ENCODE peak calls at places on chromosomes 2 and 18, in eight cellular contexts. One of them, this sample, is unnamed.

GRCh38 chr2:240060977-240061591 is 7.8 kb upstream of the OR6B3 start:
- DNase-seq in K562: peak
- DNase-seq in prostate gland: peak
- DNase-seq in A549: peak
- DNase-seq in transverse colon: peak
- DNase-seq in stomach: no peak
- DNase-seq in IMR-90: peak
- DNase-seq in uterus: no peak
- DNase-seq in this sample: no peak

GRCh38 chr18:10270160-10270571 is 184.3 kb upstream of the APCDD1 start:
- DNase-seq in K562: no peak
- DNase-seq in prostate gland: no peak
- DNase-seq in A549: no peak
- DNase-seq in transverse colon: no peak
- DNase-seq in stomach: peak
- DNase-seq in IMR-90: peak
- DNase-seq in uterus: peak
- DNase-seq in this sample: no peak

GRCh38 chr2:20806286-20806685 is 16.6 kb downstream of the LDAH start:
- DNase-seq in K562: no peak
- DNase-seq in prostate gland: no peak
- DNase-seq in A549: no peak
- DNase-seq in transverse colon: no peak
- DNase-seq in stomach: no peak
- DNase-seq in IMR-90: no peak
- DNase-seq in uterus: no peak
- DNase-seq in this sample: no peak

GRCh38 chr18:24695168-24695567 is 234.7 kb downstream of the HRH4 start:
- DNase-seq in K562: no peak
- DNase-seq in prostate gland: no peak
- DNase-seq in A549: no peak
- DNase-seq in transverse colon: no peak
- DNase-seq in stomach: no peak
- DNase-seq in IMR-90: peak
- DNase-seq in uterus: no peak
- DNase-seq in this sample: no peak

GRCh38 chr2:226798422-226799210 is 1.0 kb downstream of the IRS1 start:
- DNase-seq in K562: no peak
- DNase-seq in prostate gland: peak
- DNase-seq in A549: no peak
- DNase-seq in transverse colon: peak
- DNase-seq in stomach: peak
- DNase-seq in IMR-90: peak
- DNase-seq in uterus: peak
- DNase-seq in this sample: peak

GRCh38 chr18:32391126-32391525 is 79.6 kb downstream of the GAREM1 start:
- DNase-seq in K562: no peak
- DNase-seq in prostate gland: no peak
- DNase-seq in A549: no peak
- DNase-seq in transverse colon: no peak
- DNase-seq in stomach: no peak
- DNase-seq in IMR-90: no peak
- DNase-seq in uterus: no peak
- DNase-seq in this sample: no peak

GRCh38 chr18:27315001-27315400 is 129.9 kb upstream of the CHST9 start:
- DNase-seq in K562: no peak
- DNase-seq in prostate gland: no peak
- DNase-seq in A549: no peak
- DNase-seq in transverse colon: no peak
- DNase-seq in stomach: no peak
- DNase-seq in IMR-90: no peak
- DNase-seq in uterus: no peak
- DNase-seq in this sample: no peak

GRCh38 chr2:120770641-120771040 is 35.0 kb downstream of the GLI2 start:
- DNase-seq in K562: no peak
- DNase-seq in prostate gland: no peak
- DNase-seq in A549: no peak
- DNase-seq in transverse colon: no peak
- DNase-seq in stomach: no peak
- DNase-seq in IMR-90: no peak
- DNase-seq in uterus: no peak
- DNase-seq in this sample: no peak

GRCh38 chr2:46315103-46315890 is 18.1 kb downstream of the EPAS1 start:
- DNase-seq in K562: peak
- DNase-seq in prostate gland: peak
- DNase-seq in A549: peak
- DNase-seq in transverse colon: peak
- DNase-seq in stomach: peak
- DNase-seq in IMR-90: peak
- DNase-seq in uterus: peak
- DNase-seq in this sample: peak

GRCh38 chr2:18369750-18370149 is 190.7 kb downstream of the RDH14 start:
- DNase-seq in K562: no peak
- DNase-seq in prostate gland: no peak
- DNase-seq in A549: no peak
- DNase-seq in transverse colon: no peak
- DNase-seq in stomach: no peak
- DNase-seq in IMR-90: peak
- DNase-seq in uterus: no peak
- DNase-seq in this sample: no peak

GRCh38 chr2:215808996-215809395 is 204.4 kb downstream of the MREG start:
- DNase-seq in K562: peak
- DNase-seq in prostate gland: no peak
- DNase-seq in A549: no peak
- DNase-seq in transverse colon: no peak
- DNase-seq in stomach: no peak
- DNase-seq in IMR-90: no peak
- DNase-seq in uterus: no peak
- DNase-seq in this sample: no peak

GRCh38 chr18:73283032-73283431 is 415.2 kb upstream of the NETO1 start:
- DNase-seq in K562: no peak
- DNase-seq in prostate gland: no peak
- DNase-seq in A549: no peak
- DNase-seq in transverse colon: no peak
- DNase-seq in stomach: no peak
- DNase-seq in IMR-90: peak
- DNase-seq in uterus: no peak
- DNase-seq in this sample: no peak

GRCh38 chr2:224046752-224047151 is 7.7 kb upstream of the SERPINE2 start:
- DNase-seq in K562: no peak
- DNase-seq in prostate gland: no peak
- DNase-seq in A549: no peak
- DNase-seq in transverse colon: no peak
- DNase-seq in stomach: no peak
- DNase-seq in IMR-90: peak
- DNase-seq in uterus: no peak
- DNase-seq in this sample: no peak

DNA sequence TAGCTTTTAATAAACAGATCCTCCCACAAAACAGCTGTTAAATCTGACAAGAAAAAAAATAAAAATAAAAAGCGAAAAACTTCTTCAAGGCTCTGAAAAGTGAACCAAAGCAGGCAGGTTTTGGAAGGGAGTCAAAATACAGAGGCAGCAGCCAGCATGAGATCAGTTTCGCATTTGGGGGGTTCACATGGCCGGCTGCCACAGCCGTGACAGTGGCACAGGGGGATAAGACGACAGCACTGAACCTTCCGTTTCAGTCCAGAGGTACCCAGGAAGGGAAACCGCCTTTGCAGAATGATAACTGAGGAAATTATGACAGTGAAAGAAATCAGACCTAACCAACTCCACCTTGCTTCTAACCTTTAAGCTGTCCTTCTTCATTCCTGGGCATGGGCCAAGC is 196.7 kb upstream of the PID1 start:
- DNase-seq in K562: no peak
- DNase-seq in prostate gland: no peak
- DNase-seq in A549: no peak
- DNase-seq in transverse colon: no peak
- DNase-seq in stomach: no peak
- DNase-seq in IMR-90: no peak
- DNase-seq in uterus: no peak
- DNase-seq in this sample: no peak
- H3K27ac ChIP-seq in K562: no peak
- H3K27ac ChIP-seq in prostate gland: no peak
- H3K27ac ChIP-seq in A549: no peak
- H3K27ac ChIP-seq in transverse colon: no peak
- H3K27ac ChIP-seq in stomach: no peak
- H3K27ac ChIP-seq in IMR-90: no peak
- H3K27ac ChIP-seq in uterus: no peak
- H3K27ac ChIP-seq in this sample: no peak

GRCh38 chr18:63508634-63509033 is 31.9 kb downstream of the SERPINB5 start:
- DNase-seq in K562: no peak
- DNase-seq in prostate gland: no peak
- DNase-seq in A549: no peak
- DNase-seq in transverse colon: no peak
- DNase-seq in stomach: no peak
- DNase-seq in IMR-90: no peak
- DNase-seq in uterus: no peak
- DNase-seq in this sample: no peak

GRCh38 chr18:63511285-63511684 is 30.9 kb upstream of the SERPINB12 start:
- DNase-seq in K562: no peak
- DNase-seq in prostate gland: peak
- DNase-seq in A549: peak
- DNase-seq in transverse colon: no peak
- DNase-seq in stomach: no peak
- DNase-seq in IMR-90: peak
- DNase-seq in uterus: no peak
- DNase-seq in this sample: no peak

GRCh38 chr18:63506336-63506646 is 29.5 kb downstream of the SERPINB5 start:
- DNase-seq in K562: no peak
- DNase-seq in prostate gland: no peak
- DNase-seq in A549: no peak
- DNase-seq in transverse colon: no peak
- DNase-seq in stomach: no peak
- DNase-seq in IMR-90: no peak
- DNase-seq in uterus: no peak
- DNase-seq in this sample: no peak

DNA sequence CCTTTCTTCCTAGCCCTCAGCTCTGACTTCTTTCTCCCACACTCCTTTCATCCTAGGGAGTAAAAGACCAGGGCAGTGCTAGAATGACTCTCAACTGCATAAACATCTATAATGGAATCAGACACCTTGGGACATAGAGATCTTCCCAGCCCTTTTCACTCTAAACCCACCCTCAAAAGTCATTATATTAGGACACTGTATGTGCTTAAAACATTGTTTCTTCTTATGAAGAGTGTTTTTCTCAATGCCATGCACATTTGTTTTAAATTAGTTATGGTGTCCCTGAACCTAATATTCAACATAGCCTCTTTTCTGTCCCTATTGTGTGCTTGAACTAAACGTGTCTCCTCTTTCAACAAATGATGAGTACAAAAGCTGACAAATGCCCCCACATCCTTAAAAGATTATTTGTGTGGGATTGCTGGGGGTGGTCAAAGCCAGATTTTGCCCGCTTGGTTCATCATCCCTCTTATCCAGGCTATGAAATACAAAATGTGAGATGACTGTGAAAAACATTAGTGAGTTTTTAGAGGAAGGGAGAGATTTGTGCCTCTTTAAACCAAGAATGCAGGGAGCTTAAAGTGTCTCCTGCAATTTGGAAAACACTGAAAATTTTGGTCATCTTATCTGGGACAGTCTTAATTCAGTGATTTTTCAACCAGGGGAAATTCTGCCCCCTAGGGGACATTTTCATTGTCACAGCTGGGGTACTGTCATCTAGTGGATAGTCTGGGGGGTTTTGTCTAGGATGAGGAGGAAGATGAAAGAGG is 29.0 kb downstream of the SERPINB5 start:
- DNase-seq in K562: peak
- DNase-seq in prostate gland: no peak
- DNase-seq in A549: peak
- DNase-seq in transverse colon: peak
- DNase-seq in stomach: no peak
- DNase-seq in IMR-90: peak
- DNase-seq in uterus: no peak
- DNase-seq in this sample: no peak
- TF ChIP-seq POLR2A in K562: no peak
- TF ChIP-seq POLR2A in prostate gland: no peak
- TF ChIP-seq POLR2A in A549: no peak
- TF ChIP-seq POLR2A in transverse colon: no peak
- TF ChIP-seq POLR2A in stomach: no peak
- TF ChIP-seq POLR2A in IMR-90: no peak
- TF ChIP-seq POLR2A in uterus: no peak
- TF ChIP-seq POLR2A in this sample: no peak

GRCh38 chr2:74648009-74648443 is at the start of gene M1AP:
- DNase-seq in K562: no peak
- DNase-seq in prostate gland: no peak
- DNase-seq in A549: no peak
- DNase-seq in transverse colon: no peak
- DNase-seq in stomach: peak
- DNase-seq in IMR-90: no peak
- DNase-seq in uterus: no peak
- DNase-seq in this sample: peak
- TF ChIP-seq CTCF in K562: no peak
- TF ChIP-seq CTCF in prostate gland: no peak
- TF ChIP-seq CTCF in A549: no peak
- TF ChIP-seq CTCF in transverse colon: no peak
- TF ChIP-seq CTCF in stomach: no peak
- TF ChIP-seq CTCF in IMR-90: no peak
- TF ChIP-seq CTCF in uterus: no peak
- TF ChIP-seq CTCF in this sample: no peak

GRCh38 chr2:69384618-69385081 is 2.4 kb downstream of the GFPT1 start:
- DNase-seq in K562: no peak
- DNase-seq in prostate gland: no peak
- DNase-seq in A549: no peak
- DNase-seq in transverse colon: no peak
- DNase-seq in stomach: no peak
- DNase-seq in IMR-90: peak
- DNase-seq in uterus: no peak
- DNase-seq in this sample: no peak

GRCh38 chr2:69381337-69381737 is 5.7 kb downstream of the GFPT1 start:
- DNase-seq in K562: no peak
- DNase-seq in prostate gland: no peak
- DNase-seq in A549: no peak
- DNase-seq in transverse colon: no peak
- DNase-seq in stomach: no peak
- DNase-seq in IMR-90: peak
- DNase-seq in uterus: no peak
- DNase-seq in this sample: no peak

GRCh38 chr2:69380072-69380917 is 6.7 kb downstream of the GFPT1 start:
- DNase-seq in K562: no peak
- DNase-seq in prostate gland: no peak
- DNase-seq in A549: no peak
- DNase-seq in transverse colon: no peak
- DNase-seq in stomach: no peak
- DNase-seq in IMR-90: peak
- DNase-seq in uterus: no peak
- DNase-seq in this sample: no peak

GRCh38 chr2:69383178-69383812 is 3.7 kb downstream of the GFPT1 start:
- DNase-seq in K562: no peak
- DNase-seq in prostate gland: no peak
- DNase-seq in A549: no peak
- DNase-seq in transverse colon: no peak
- DNase-seq in stomach: no peak
- DNase-seq in IMR-90: no peak
- DNase-seq in uterus: no peak
- DNase-seq in this sample: no peak

DNA sequence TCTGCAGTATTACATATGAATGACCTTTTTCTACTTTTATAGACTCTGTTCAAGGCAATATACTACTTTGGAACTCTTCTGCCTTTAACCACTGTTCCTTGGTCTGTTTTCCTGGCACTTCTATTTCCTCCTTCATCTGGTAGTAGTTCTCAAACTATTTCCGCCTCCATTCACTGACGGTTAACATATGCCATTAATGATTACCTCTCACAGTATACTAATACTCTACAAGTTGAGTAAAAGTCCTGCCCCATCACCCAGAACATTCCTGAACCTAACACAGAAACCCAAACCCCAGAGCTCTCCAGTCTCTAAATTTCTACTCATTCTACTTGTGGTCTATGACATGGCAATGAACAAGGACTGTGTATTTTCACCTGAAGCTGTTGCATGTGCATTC is 4.5 kb downstream of the GFPT1 start:
- DNase-seq in K562: no peak
- DNase-seq in prostate gland: no peak
- DNase-seq in A549: no peak
- DNase-seq in transverse colon: no peak
- DNase-seq in stomach: no peak
- DNase-seq in IMR-90: no peak
- DNase-seq in uterus: no peak
- DNase-seq in this sample: no peak
- H3K27ac ChIP-seq in K562: peak
- H3K27ac ChIP-seq in prostate gland: no peak
- H3K27ac ChIP-seq in A549: peak
- H3K27ac ChIP-seq in transverse colon: peak
- H3K27ac ChIP-seq in stomach: peak
- H3K27ac ChIP-seq in IMR-90: no peak
- H3K27ac ChIP-seq in uterus: no peak
- H3K27ac ChIP-seq in this sample: no peak